ENCODE peak calls at places on chromosomes 2 and 18, in seven cellular contexts. N is breast epithelium, C is HAP-1, O is small intestine, M is left ventricle myocardium inferior, D is A549, A is uterus. Y is an unnamed sample. For H3K9me3, the result is how much of the 10 kb centered on the place peaks cover.

GRCh38 chr2:9803023-9803805 is 40.1 kb upstream of the TAF1B start:
- DNase-seq in N (no peak), C (no peak), O (peak), M (no peak), D (no peak), A (no peak), Y (peak)

GRCh38 chr18:68916734-68917133 is 118.9 kb downstream of the CCDC102B start:
- DNase-seq in N (no peak), C (no peak), O (no peak), M (no peak), D (no peak), A (no peak), Y (no peak)

GRCh38 chr2:72425996-72426395 is 278.3 kb upstream of the CYP26B1 start:
- DNase-seq in N (no peak), C (no peak), O (no peak), M (no peak), D (no peak), A (no peak), Y (no peak)

GRCh38 chr2:28639836-28640235 is 111.8 kb upstream of the PPP1CB start:
- DNase-seq in N (no peak), C (no peak), O (peak), M (no peak), D (peak), A (peak), Y (no peak)

GRCh38 chr2:239361311-239361642 is 39.5 kb downstream of the HDAC4 start:
- DNase-seq in N (no peak), C (no peak), O (no peak), M (no peak), D (no peak), A (no peak), Y (no peak)

GRCh38 chr2:44938287-44939073 is 3.0 kb upstream of the SIX3 start:
- DNase-seq in N (no peak), C (peak), O (no peak), M (no peak), D (peak), A (no peak), Y (no peak)

GRCh38 chr2:149885946-149886345 is 298.4 kb upstream of the MMADHC start:
- DNase-seq in N (no peak), C (no peak), O (no peak), M (no peak), D (no peak), A (no peak), Y (no peak)

GRCh38 chr2:190447766-190448165 is 39.6 kb downstream of the MFSD6 start:
- DNase-seq in N (no peak), C (no peak), O (no peak), M (no peak), D (no peak), A (no peak), Y (no peak)

GRCh38 chr2:58535182-58535581 is 294.1 kb upstream of the FANCL start:
- DNase-seq in N (no peak), C (peak), O (no peak), M (no peak), D (no peak), A (no peak), Y (no peak)

GRCh38 chr2:36373149-36373880 is 17.7 kb downstream of the CRIM1 start:
- DNase-seq in N (no peak), C (no peak), O (peak), M (no peak), D (peak), A (no peak), Y (no peak)

GRCh38 chr2:174535757-174536703 is 49.2 kb upstream of the GPR155 start:
- DNase-seq in N (no peak), C (no peak), O (no peak), M (no peak), D (no peak), A (no peak), Y (no peak)

GRCh38 chr2:7018261-7018701 is 101.1 kb downstream of the RNF144A start:
- DNase-seq in N (no peak), C (no peak), O (no peak), M (no peak), D (no peak), A (no peak), Y (no peak)

GRCh38 chr2:108182489-108182888 is 57.3 kb upstream of the SULT1C3 start:
- DNase-seq in N (no peak), C (peak), O (peak), M (no peak), D (peak), A (no peak), Y (no peak)

GRCh38 chr2:142834003-142834402 is 43.5 kb upstream of the KYNU start:
- DNase-seq in N (no peak), C (no peak), O (no peak), M (no peak), D (no peak), A (no peak), Y (no peak)

GRCh38 chr2:139067072-139067471 is 286.9 kb upstream of the NXPH2 start:
- DNase-seq in N (no peak), C (no peak), O (no peak), M (no peak), D (no peak), A (no peak), Y (no peak)

GRCh38 chr2:205358351-205358815 is 323.9 kb upstream of the NRP2 start:
- DNase-seq in N (no peak), C (peak), O (no peak), M (no peak), D (no peak), A (no peak), Y (no peak)

GRCh38 chr18:7261199-7261598 is 30.3 kb downstream of the LRRC30 start:
- DNase-seq in N (no peak), C (no peak), O (no peak), M (no peak), D (no peak), A (no peak), Y (no peak)

GRCh38 chr18:74473976-74474375 is 16.9 kb upstream of the DIPK1C start:
- DNase-seq in N (no peak), C (no peak), O (no peak), M (no peak), D (no peak), A (no peak), Y (no peak)

GRCh38 chr18:3595282-3596273 is 145.6 kb downstream of the TGIF1 start:
- DNase-seq in N (peak), C (no peak), O (peak), M (no peak), D (peak), A (peak), Y (peak)

GRCh38 chr2:121236650-121237049 is 48.4 kb downstream of the TFCP2L1 start:
- DNase-seq in N (no peak), C (no peak), O (no peak), M (no peak), D (no peak), A (no peak), Y (no peak)

GRCh38 chr18:57430983-57431382 is 4.2 kb upstream of the ONECUT2 start:
- DNase-seq in N (no peak), C (no peak), O (peak), M (no peak), D (no peak), A (no peak), Y (no peak)

GRCh38 chr2:229748950-229749349 is 34.6 kb upstream of the DNER start:
- DNase-seq in N (no peak), C (no peak), O (no peak), M (no peak), D (no peak), A (no peak), Y (no peak)

GRCh38 chr18:43159091-43159490 is 43.6 kb upstream of the RIT2 start:
- DNase-seq in N (no peak), C (no peak), O (no peak), M (no peak), D (no peak), A (no peak), Y (no peak)

GRCh38 chr2:202841090-202841867 is 30.3 kb downstream of the ICA1L start:
- DNase-seq in N (no peak), C (no peak), O (no peak), M (no peak), D (no peak), A (no peak), Y (no peak)

GRCh38 chr2:137801228-137801627 is 163.0 kb upstream of the HNMT start:
- DNase-seq in N (no peak), C (no peak), O (no peak), M (no peak), D (no peak), A (no peak), Y (no peak)

GRCh38 chr2:54808642-54809041 is 85.2 kb downstream of the EML6 start:
- DNase-seq in N (no peak), C (no peak), O (no peak), M (no peak), D (no peak), A (no peak), Y (no peak)

GRCh38 chr2:241153616-241154015 is 3.3 kb downstream of the PPP1R7 start:
- DNase-seq in N (no peak), C (no peak), O (no peak), M (no peak), D (no peak), A (no peak), Y (no peak)

GRCh38 chr2:159076233-159076632 is 107.8 kb downstream of the TANC1 start:
- DNase-seq in N (no peak), C (no peak), O (peak), M (no peak), D (no peak), A (no peak), Y (no peak)

GRCh38 chr2:154527962-154528361 is 170.5 kb upstream of the KCNJ3 start:
- DNase-seq in N (no peak), C (no peak), O (no peak), M (no peak), D (no peak), A (no peak), Y (no peak)

GRCh38 chr2:168184896-168185513 is 62.4 kb downstream of the STK39 start:
- DNase-seq in N (no peak), C (peak), O (no peak), M (no peak), D (no peak), A (no peak), Y (no peak)

GRCh38 chr2:197131558-197131855 is 179.1 kb downstream of the ANKRD44 start:
- DNase-seq in N (no peak), C (no peak), O (no peak), M (no peak), D (no peak), A (no peak), Y (no peak)

GRCh38 chr2:6927753-6928152 is 10.5 kb downstream of the RNF144A start:
- DNase-seq in N (no peak), C (no peak), O (no peak), M (no peak), D (no peak), A (no peak), Y (no peak)

GRCh38 chr18:58254873-58255511 is 211.0 kb downstream of the NEDD4L start:
- DNase-seq in N (no peak), C (no peak), O (no peak), M (peak), D (no peak), A (no peak), Y (peak)

GRCh38 chr2:8633735-8634313 is 48.0 kb upstream of the ID2 start:
- DNase-seq in N (no peak), C (no peak), O (peak), M (no peak), D (peak), A (no peak), Y (no peak)

GRCh38 chr2:197514754-197515153 is 1.1 kb upstream of the MOB4 start:
- DNase-seq in N (no peak), C (peak), O (no peak), M (no peak), D (no peak), A (no peak), Y (no peak)

GRCh38 chr2:142580691-142581090 is 296.8 kb upstream of the KYNU start:
- DNase-seq in N (no peak), C (no peak), O (no peak), M (no peak), D (no peak), A (no peak), Y (no peak)

GRCh38 chr2:239304533-239305221 is 96.1 kb downstream of the HDAC4 start:
- DNase-seq in N (no peak), C (no peak), O (no peak), M (no peak), D (no peak), A (peak), Y (no peak)

GRCh38 chr18:27656167-27656778 is 471.2 kb upstream of the CHST9 start:
- DNase-seq in N (no peak), C (no peak), O (no peak), M (no peak), D (peak), A (no peak), Y (no peak)

GRCh38 chr2:151071382-151071781 is 190.3 kb downstream of the RBM43 start:
- DNase-seq in N (no peak), C (no peak), O (no peak), M (no peak), D (peak), A (no peak), Y (no peak)

GRCh38 chr2:112830469-112830868 is 6.1 kb downstream of the IL1B start:
- DNase-seq in N (no peak), C (no peak), O (no peak), M (no peak), D (no peak), A (no peak), Y (no peak)
- H3K9me3 ChIP-seq in N (under half), C (under half), O (under half), M (under half), D (under half), A (under half), Y (under half)

DNA sequence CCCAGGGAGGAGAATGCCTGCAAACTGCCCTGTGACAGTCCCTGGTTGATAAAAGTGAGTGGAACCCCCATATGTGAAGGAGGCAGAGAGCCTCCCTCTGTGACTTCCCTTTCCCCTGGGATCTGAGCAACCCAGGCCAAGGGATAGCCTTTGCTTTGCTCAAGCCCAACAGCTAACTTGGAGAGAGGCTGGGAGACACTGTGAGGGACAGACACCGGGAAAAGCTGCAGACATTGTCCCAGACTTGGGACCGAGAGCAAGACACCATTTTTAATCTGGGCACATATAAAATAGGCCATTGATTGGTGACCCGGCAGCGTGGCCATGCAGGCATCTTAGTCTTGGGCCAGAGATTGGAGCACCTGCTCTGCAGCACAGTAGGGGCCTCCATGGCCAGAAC is 96.1 kb upstream of the SALL3 start:
- DNase-seq in N (no peak), C (no peak), O (no peak), M (no peak), D (no peak), A (no peak), Y (no peak)
- H3K9me3 ChIP-seq in N (under half), C (under half), O (under half), M (half or more), D (under half), A (under half), Y (under half)

GRCh38 chr18:5537860-5538259 is 5.9 kb downstream of the EPB41L3 start:
- DNase-seq in N (no peak), C (no peak), O (no peak), M (no peak), D (no peak), A (no peak), Y (no peak)
- H3K9me3 ChIP-seq in N (under half), C (under half), O (under half), M (under half), D (under half), A (under half), Y (under half)

DNA sequence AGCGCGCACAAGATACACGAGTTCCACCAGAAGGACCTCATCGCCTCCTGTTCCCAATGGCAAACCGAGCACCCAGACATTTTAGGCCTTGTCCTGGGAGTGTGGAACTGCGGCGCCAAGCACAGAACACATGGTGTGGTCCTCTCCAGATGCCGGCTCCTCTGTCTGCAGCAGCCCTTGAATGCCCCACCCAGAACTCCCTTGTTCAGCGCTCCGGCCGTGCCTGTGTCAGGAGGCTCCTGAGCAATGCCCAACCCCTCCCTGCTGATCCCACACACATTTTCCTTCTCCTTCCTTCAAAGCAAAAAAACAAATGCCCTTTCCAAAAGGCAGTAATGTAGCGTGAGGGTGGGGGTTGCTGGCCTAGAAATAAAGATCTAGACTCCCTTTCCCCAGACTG is 89.8 kb downstream of the GFPT1 start:
- DNase-seq in N (no peak), C (no peak), O (no peak), M (no peak), D (no peak), A (no peak), Y (no peak)
- H3K9me3 ChIP-seq in N (under half), C (under half), O (under half), M (under half), D (under half), A (under half), Y (under half)

GRCh38 chr18:78769502-78770113 is 210.0 kb upstream of the SALL3 start:
- DNase-seq in N (peak), C (no peak), O (no peak), M (no peak), D (no peak), A (no peak), Y (no peak)
- H3K9me3 ChIP-seq in N (under half), C (under half), O (under half), M (under half), D (under half), A (under half), Y (under half)

GRCh38 chr2:116582850-116583249 is 1231.6 kb upstream of the DDX18 start:
- DNase-seq in N (no peak), C (no peak), O (no peak), M (no peak), D (no peak), A (no peak), Y (no peak)
- H3K9me3 ChIP-seq in N (under half), C (under half), O (under half), M (under half), D (under half), A (under half), Y (under half)

GRCh38 chr2:172091626-172092566 is 6.6 kb downstream of the DLX1 start:
- DNase-seq in N (no peak), C (no peak), O (no peak), M (no peak), D (no peak), A (no peak), Y (no peak)

GRCh38 chr2:172089633-172090032 is 4.3 kb downstream of the DLX1 start:
- DNase-seq in N (no peak), C (no peak), O (no peak), M (no peak), D (no peak), A (no peak), Y (no peak)

GRCh38 chr2:172090044-172090946 is 5.0 kb downstream of the DLX1 start:
- DNase-seq in N (no peak), C (no peak), O (no peak), M (no peak), D (no peak), A (no peak), Y (no peak)

GRCh38 chr2:172092716-172093415 is 7.6 kb downstream of the DLX1 start:
- DNase-seq in N (no peak), C (no peak), O (no peak), M (no peak), D (no peak), A (no peak), Y (no peak)

GRCh38 chr2:172090947-172091625 is 5.8 kb downstream of the DLX1 start:
- DNase-seq in N (no peak), C (no peak), O (no peak), M (no peak), D (no peak), A (no peak), Y (no peak)
- H3K9me3 ChIP-seq in N (under half), C (under half), O (under half), M (under half), D (under half), A (under half), Y (under half)

GRCh38 chr18:78900938-78901909 is 78.4 kb upstream of the SALL3 start:
- DNase-seq in N (no peak), C (no peak), O (no peak), M (no peak), D (no peak), A (no peak), Y (no peak)
- H3K9me3 ChIP-seq in N (under half), C (under half), O (under half), M (under half), D (under half), A (under half), Y (under half)

GRCh38 chr2:170713280-170714155 is 1.6 kb upstream of the SP5 start:
- DNase-seq in N (no peak), C (no peak), O (peak), M (no peak), D (no peak), A (no peak), Y (no peak)

GRCh38 chr2:170711196-170711773 is 3.9 kb upstream of the SP5 start:
- DNase-seq in N (no peak), C (no peak), O (no peak), M (no peak), D (no peak), A (no peak), Y (no peak)

GRCh38 chr2:170711774-170712652 is 3.1 kb upstream of the SP5 start:
- DNase-seq in N (no peak), C (no peak), O (peak), M (no peak), D (no peak), A (no peak), Y (peak)

GRCh38 chr2:170714156-170715061 is 728 bp upstream of the SP5 start:
- DNase-seq in N (no peak), C (no peak), O (peak), M (peak), D (peak), A (peak), Y (peak)

DNA sequence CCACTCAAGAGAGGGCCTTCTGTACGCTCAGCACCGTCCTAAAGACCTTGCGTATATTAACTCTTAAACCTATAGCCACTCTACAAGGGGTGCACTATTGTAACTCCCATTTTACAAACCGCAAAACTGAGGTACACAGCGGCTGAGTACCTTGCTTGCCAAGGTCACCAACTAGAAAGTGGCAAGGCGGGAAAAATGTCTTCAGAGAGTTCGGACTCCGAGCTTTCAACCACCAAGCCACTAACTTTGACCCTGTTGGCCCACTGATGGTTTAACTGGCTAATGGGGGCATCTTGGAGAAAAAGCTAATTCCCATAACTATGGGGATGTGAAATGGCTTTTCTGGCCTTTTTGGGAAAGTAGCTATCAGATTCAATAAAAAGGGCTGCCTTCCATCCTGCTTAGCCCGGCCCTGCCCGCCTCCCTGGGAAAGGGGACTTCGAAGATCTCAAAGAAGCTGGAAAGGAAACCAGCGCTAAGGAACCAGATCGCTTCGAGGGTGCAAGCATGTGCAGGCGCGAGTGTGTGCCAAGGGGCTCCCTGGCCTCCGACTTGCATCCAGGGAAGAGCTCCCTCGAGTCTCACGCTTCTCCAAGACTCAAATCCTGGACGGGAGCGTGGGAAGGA is 2.4 kb upstream of the SP5 start:
- DNase-seq in N (no peak), C (no peak), O (no peak), M (no peak), D (no peak), A (peak), Y (peak)
- H3K9me3 ChIP-seq in N (under half), C (under half), O (under half), M (under half), D (under half), A (under half), Y (under half)